ENCODE peak calls at places on chromosomes 4 and X, in nine cellular contexts. J is lung microvascular endothelial cell; E is aorta; V is 8988T; H is stimulated activated CD4-positive, alpha-beta T cell treated with anti-CD3 and anti-CD28 coated beads, Interleukin-4, amount 100 ng/mL, for 1 hour; F is activated CD4-positive, alpha-beta memory T cell treated with anti-CD3 and anti-CD28 coated beads, Interleukin-2, amount 10 ng/mL, durations not matched to agents 7 days and 5 days; K is brain microvascular endothelial cell; X is HTR-8/SVneo; O is HS-27A. P is an unnamed sample.

GRCh38 chrX:103629295-103630170 is 758 bp downstream of the TCEAL1 start:
- DNase-seq in J (peak), H (peak), O (no peak), X (peak), V (no peak), E (peak), F (peak), K (peak), P (no peak)

GRCh38 chrX:31832263-31832662 is 760.4 kb upstream of the FTHL17 start:
- DNase-seq in H (no peak), J (no peak), F (no peak), X (no peak), E (no peak), O (no peak), V (no peak), K (no peak), P (no peak)

GRCh38 chr4:56007154-56007553 is 58.4 kb downstream of the CEP135 start:
- DNase-seq in V (no peak), F (no peak), O (no peak), X (no peak), E (no peak), K (no peak), H (no peak), J (no peak), P (no peak)

GRCh38 chr4:8725071-8725841 is 132.7 kb downstream of the CPZ start:
- DNase-seq in K (no peak), X (no peak), V (peak), E (peak), F (no peak), J (no peak), O (no peak), H (no peak), P (no peak)

GRCh38 chr4:13547563-13548041 is 3.3 kb upstream of the NKX3-2 start:
- DNase-seq in X (no peak), F (peak), H (peak), J (no peak), K (no peak), E (no peak), V (peak), O (no peak), P (no peak)

GRCh38 chr4:56308384-56308783 is 78.9 kb downstream of the AASDH start:
- DNase-seq in H (no peak), K (no peak), X (no peak), E (no peak), F (no peak), V (no peak), J (no peak), O (no peak), P (no peak)

GRCh38 chrX:155262970-155263754 is 1.1 kb downstream of the RAB39B start:
- DNase-seq in K (no peak), F (no peak), X (no peak), E (no peak), V (no peak), O (no peak), H (no peak), J (no peak), P (no peak)

GRCh38 chr4:152460488-152460887 is 75.4 kb downstream of the FBXW7 start:
- DNase-seq in J (no peak), V (no peak), K (peak), X (peak), O (no peak), F (no peak), E (no peak), H (no peak), P (no peak)

GRCh38 chr4:2958446-2958845 is 4.8 kb downstream of the NOP14 start:
- DNase-seq in H (no peak), O (no peak), F (no peak), J (no peak), K (peak), E (no peak), X (no peak), V (no peak), P (no peak)

GRCh38 chr4:2786794-2787229 is 6.1 kb upstream of the SH3BP2 start:
- DNase-seq in O (no peak), H (no peak), J (peak), V (no peak), K (no peak), X (no peak), F (no peak), E (no peak), P (no peak)

GRCh38 chr4:143700060-143700419 is 435 bp downstream of the FREM3 start:
- DNase-seq in O (no peak), E (peak), F (no peak), V (no peak), J (peak), K (no peak), X (no peak), H (no peak), P (no peak)

GRCh38 chrX:37958493-37959211 is 47.7 kb upstream of the SYTL5 start:
- DNase-seq in V (no peak), J (no peak), H (no peak), E (no peak), X (no peak), K (peak), O (no peak), F (no peak), P (no peak)

GRCh38 chrX:112746812-112747630 is 67.3 kb upstream of the LHFPL1 start:
- DNase-seq in F (no peak), V (no peak), X (peak), O (no peak), E (no peak), J (no peak), K (no peak), H (no peak), P (no peak)

GRCh38 chr4:101366331-101366730 is 19.0 kb upstream of the PPP3CA start:
- DNase-seq in F (no peak), X (no peak), K (no peak), H (no peak), O (no peak), E (no peak), V (no peak), J (no peak), P (no peak)

GRCh38 chr4:56434599-56435000 is 815 bp downstream of the PPAT start:
- DNase-seq in K (peak), F (no peak), V (peak), J (peak), X (no peak), O (no peak), H (no peak), E (no peak), P (no peak)

GRCh38 chr4:81572398-81572797 is 100.7 kb upstream of the RASGEF1B start:
- DNase-seq in J (no peak), K (no peak), F (no peak), E (no peak), X (no peak), O (no peak), H (no peak), V (no peak), P (no peak)

GRCh38 chrX:109931677-109932076 is 71.2 kb upstream of the TMEM164 start:
- DNase-seq in O (no peak), E (no peak), F (no peak), H (no peak), K (no peak), V (no peak), X (no peak), J (no peak), P (no peak)

GRCh38 chr4:14583331-14583730 is 418.9 kb upstream of the CPEB2 start:
- DNase-seq in E (no peak), J (no peak), O (no peak), X (no peak), K (no peak), V (no peak), H (no peak), F (no peak), P (no peak)

GRCh38 chrX:154776753-154777152 is 14.1 kb downstream of the DKC1 start:
- DNase-seq in X (no peak), E (no peak), F (no peak), O (no peak), J (no peak), K (no peak), H (no peak), V (no peak), P (no peak)

GRCh38 chr4:52244773-52245360 is 193.8 kb downstream of the SPATA18 start:
- DNase-seq in K (no peak), E (no peak), V (no peak), O (no peak), X (no peak), H (no peak), J (peak), F (no peak), P (no peak)

P was measured in T follicular helper cell.